ENCODE peak calls at places on chromosome 15, in ten cellular contexts. Z, S, W, O, B, D, I, H, A and N are unnamed samples.

GRCh38 chr15:90001062-90001682 is at the start of gene ZNF710:
- DNase-seq in W (peak; percentile 57), S (no peak), O (peak; percentile 66), D (peak; percentile 62), A (peak; percentile 56), B (no peak), Z (no peak), H (peak; percentile 80), I (peak; percentile 82), N (no peak)

GRCh38 chr15:89141885-89142284 is 53.6 kb downstream of the ABHD2 start:
- DNase-seq in H (no peak), B (no peak), D (no peak), S (no peak), O (peak; percentile 38), I (no peak), A (no peak), W (no peak), Z (no peak), N (no peak)

GRCh38 chr15:58179206-58179605 is 41.0 kb downstream of the AQP9 start:
- DNase-seq in O (peak; percentile 11), W (no peak), I (no peak), D (no peak), H (no peak), S (no peak), A (peak; percentile 73), Z (no peak), B (no peak), N (no peak)

GRCh38 chr15:82749951-82750830 is 40.5 kb upstream of the AP3B2 start:
- DNase-seq in W (peak; percentile 94), Z (peak; percentile 94), I (peak; percentile 95), D (peak; percentile 95), H (peak; percentile 93), S (peak; percentile 84), A (peak; percentile 93), O (peak; percentile 94), B (peak; percentile 95), N (peak; percentile 85)

GRCh38 chr15:64134322-64134829 is 17.2 kb upstream of the SNX22 start:
- DNase-seq in H (peak; percentile 61), I (peak; percentile 84), A (no peak), D (peak; percentile 90), Z (no peak), W (no peak), S (no peak), B (no peak), O (peak; percentile 44), N (no peak)

GRCh38 chr15:65204236-65204930 is 6.9 kb downstream of the CILP start:
- DNase-seq in A (no peak), H (no peak), D (no peak), Z (no peak), W (no peak), S (no peak), B (no peak), I (no peak), O (no peak), N (no peak)

GRCh38 chr15:77834276-77834990 is 201.7 kb upstream of the LINGO1 start:
- DNase-seq in S (no peak), A (no peak), Z (no peak), H (no peak), D (no peak), W (no peak), B (no peak), I (no peak), O (no peak), N (no peak)

GRCh38 chr15:90190606-90191343 is 10.4 kb upstream of the SEMA4B start:
- DNase-seq in W (no peak), S (no peak), I (no peak), Z (no peak), O (no peak), H (no peak), A (peak; percentile 94), B (no peak), D (no peak), N (no peak)

GRCh38 chr15:77516076-77516475 is 95.4 kb downstream of the HMG20A start:
- DNase-seq in H (no peak), A (no peak), I (no peak), B (no peak), D (peak; percentile 77), O (no peak), W (no peak), Z (no peak), S (no peak), N (no peak)

GRCh38 chr15:78368671-78369070 is 28.5 kb downstream of the CRABP1 start:
- DNase-seq in D (no peak), O (no peak), B (no peak), Z (no peak), W (no peak), A (no peak), H (no peak), I (no peak), S (no peak), N (no peak)

GRCh38 chr15:72599855-72600464 is 54.5 kb upstream of the GOLGA6B start:
- DNase-seq in I (no peak), B (no peak), O (peak; percentile 68), W (peak; percentile 59), Z (no peak), H (peak; percentile 71), S (peak; percentile 4), A (peak; percentile 34), D (peak; percentile 64), N (no peak)

GRCh38 chr15:75616766-75617165 is 8.8 kb downstream of the SNUPN start:
- DNase-seq in H (no peak), Z (no peak), A (no peak), I (no peak), S (no peak), D (no peak), O (no peak), W (no peak), B (no peak), N (no peak)

DNA sequence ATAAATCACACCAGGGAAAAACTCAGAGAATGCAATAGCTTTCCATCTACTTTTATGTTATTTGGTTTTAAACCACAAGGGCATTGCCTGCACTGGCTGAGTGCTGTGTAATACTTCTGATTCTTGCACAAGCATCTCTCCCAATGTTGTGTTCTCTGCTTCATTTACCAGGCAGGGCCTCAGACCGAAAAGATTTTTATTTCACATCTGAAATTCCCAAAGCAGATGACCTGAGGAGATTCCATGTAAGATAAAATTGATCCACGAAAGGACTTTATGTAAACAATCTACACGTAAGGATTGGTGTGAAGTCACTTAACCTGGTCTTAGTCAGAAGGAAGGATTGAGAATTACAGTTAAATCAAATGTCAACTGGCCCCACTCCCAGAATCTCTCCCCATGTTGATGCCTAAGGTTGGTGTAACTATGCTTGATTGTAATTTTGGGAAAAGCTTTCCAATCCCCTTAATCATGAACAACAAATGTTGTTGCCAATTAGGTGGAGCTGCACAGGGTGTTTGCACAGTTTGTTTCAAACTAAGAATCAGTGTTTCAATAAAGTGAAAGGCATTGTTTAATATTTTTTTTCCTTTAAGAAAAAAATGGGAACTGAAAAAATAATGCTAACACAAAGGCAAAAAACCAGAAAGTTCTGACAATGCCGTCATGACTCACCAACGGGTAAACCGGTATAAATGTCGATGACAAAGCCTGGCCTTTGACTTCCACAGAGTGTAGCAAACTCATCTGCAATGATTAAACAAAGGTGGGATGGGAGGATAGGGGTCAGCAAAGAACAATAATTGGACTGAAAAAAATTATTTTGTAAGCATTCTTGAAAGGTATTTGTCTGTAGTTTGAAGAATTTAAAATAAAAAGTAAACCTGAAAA is 128.6 kb downstream of the DUT start:
- DNase-seq in H (peak; percentile 82), Z (no peak), D (no peak), B (no peak), A (no peak), O (peak; percentile 79), S (peak; percentile 71), W (peak; percentile 57), I (no peak), N (no peak)
- TF ChIP-seq CTCF in H (peak; percentile 7), Z (no peak), D (no peak), B (no peak), A (no peak), O (peak; percentile 9), S (peak; percentile 21), W (no peak), I (no peak), N (no peak)

GRCh38 chr15:74202461-74203401 is at the start of gene STRA6:
- DNase-seq in A (peak; percentile 37), B (no peak), H (no peak), D (no peak), Z (no peak), W (peak; percentile 33), O (no peak), S (no peak), I (peak; percentile 77), N (no peak)

GRCh38 chr15:74203914-74204431 is 1.4 kb upstream of the STRA6 start:
- DNase-seq in B (no peak), O (peak; percentile 80), I (peak; percentile 46), W (no peak), H (peak; percentile 57), D (peak; percentile 24), S (no peak), Z (peak; percentile 74), A (peak; percentile 31), N (no peak)

GRCh38 chr15:74200871-74201419 is 1.6 kb downstream of the STRA6 start:
- DNase-seq in H (peak; percentile 55), D (no peak), O (peak; percentile 52), I (peak; percentile 64), Z (no peak), W (peak; percentile 35), A (no peak), B (no peak), S (peak; percentile 74), N (no peak)

GRCh38 chr15:74200394-74200793 is 2.2 kb downstream of the STRA6 start:
- DNase-seq in A (peak; percentile 87), Z (no peak), H (peak; percentile 61), W (peak; percentile 66), B (no peak), I (no peak), O (peak; percentile 76), S (no peak), D (peak; percentile 68), N (no peak)

GRCh38 chr15:74201656-74202420 is 749 bp downstream of the STRA6 start:
- DNase-seq in I (peak; percentile 34), O (no peak), D (no peak), W (no peak), A (peak; percentile 87), B (no peak), H (no peak), Z (no peak), S (no peak), N (no peak)
- H3K4me3 ChIP-seq in I (no peak overlapping the region), O (no peak overlapping the region), D (no peak overlapping the region), W (peak overlapping the region; percentile 46), A (no peak overlapping the region), B (no peak overlapping the region), H (no peak overlapping the region), Z (no peak overlapping the region), S (peak overlapping the region; percentile 22), N (peak overlapping the region; percentile 34)

GRCh38 chr15:40936709-40937666 is 7.8 kb downstream of the DLL4 start:
- DNase-seq in D (no peak), B (no peak), O (peak; percentile 74), W (peak; percentile 64), I (peak; percentile 56), A (no peak), Z (no peak), S (no peak), H (no peak), N (no peak)
- TF ChIP-seq CTCF in D (no peak), B (no peak), O (no peak), W (no peak), I (no peak), A (no peak), Z (peak; percentile 17), S (no peak), H (no peak), N (no peak)

DNA sequence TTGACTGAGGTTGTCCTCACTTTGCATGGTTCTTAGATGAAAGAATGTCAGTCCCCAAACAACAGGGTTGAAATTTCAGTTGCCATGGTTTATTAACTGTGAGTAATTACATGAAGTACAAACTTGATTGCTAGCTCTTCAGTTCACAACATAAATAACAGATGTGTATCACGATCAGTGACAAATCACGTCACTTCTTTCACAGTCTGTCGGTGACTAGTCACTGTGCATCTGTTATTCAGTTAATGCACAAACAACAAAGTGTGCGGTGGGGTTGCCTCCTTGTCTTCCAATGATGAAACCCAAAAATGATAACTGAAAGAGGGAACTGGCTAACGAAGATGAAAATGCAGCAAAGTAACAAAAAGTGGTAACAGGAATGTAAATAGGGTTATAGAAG is 159.2 kb downstream of the WDR76 start:
- DNase-seq in W (no peak), Z (no peak), D (no peak), O (no peak), I (no peak), S (no peak), H (no peak), A (no peak), B (no peak), N (no peak)
- H3K4me3 ChIP-seq in W (no peak overlapping the region), Z (no peak overlapping the region), D (no peak overlapping the region), O (no peak overlapping the region), I (no peak overlapping the region), S (no peak overlapping the region), H (no peak overlapping the region), A (no peak overlapping the region), B (no peak overlapping the region), N (no peak overlapping the region)